ENCODE peak calls at places on chromosomes 13 and 19, in seven cellular contexts. One of them, this sample, is unnamed.

GRCh38 chr13:113350065-113350937 is 13.6 kb downstream of the GRTP1 start:
- DNase-seq in activated CD4-positive, alpha-beta T cell treated with anti-CD3 and anti-CD28 coated beads, Interleukin-2, amount 50 U/mL, for 4 hours: no peak
- DNase-seq in GM19239: no peak
- DNase-seq in NCI-H1092: no peak
- DNase-seq in Right ventricle myocardium superior: no peak
- DNase-seq in right cardiac atrium: no peak
- DNase-seq in AG20443: no peak
- DNase-seq in this sample: no peak

GRCh38 chr19:3766520-3766919 is 4.0 kb downstream of the MRPL54 start:
- DNase-seq in activated CD4-positive, alpha-beta T cell treated with anti-CD3 and anti-CD28 coated beads, Interleukin-2, amount 50 U/mL, for 4 hours: no peak
- DNase-seq in GM19239: no peak
- DNase-seq in NCI-H1092: no peak
- DNase-seq in Right ventricle myocardium superior: no peak
- DNase-seq in right cardiac atrium: peak
- DNase-seq in AG20443: no peak
- DNase-seq in this sample: no peak

GRCh38 chr13:45859682-45860081 is 8.1 kb upstream of the SIAH3 start:
- DNase-seq in activated CD4-positive, alpha-beta T cell treated with anti-CD3 and anti-CD28 coated beads, Interleukin-2, amount 50 U/mL, for 4 hours: no peak
- DNase-seq in GM19239: no peak
- DNase-seq in NCI-H1092: no peak
- DNase-seq in Right ventricle myocardium superior: no peak
- DNase-seq in right cardiac atrium: no peak
- DNase-seq in AG20443: no peak
- DNase-seq in this sample: no peak

GRCh38 chr13:61255035-61255796 is 160.4 kb downstream of the PCDH20 start:
- DNase-seq in activated CD4-positive, alpha-beta T cell treated with anti-CD3 and anti-CD28 coated beads, Interleukin-2, amount 50 U/mL, for 4 hours: no peak
- DNase-seq in GM19239: no peak
- DNase-seq in NCI-H1092: no peak
- DNase-seq in Right ventricle myocardium superior: no peak
- DNase-seq in right cardiac atrium: no peak
- DNase-seq in AG20443: no peak
- DNase-seq in this sample: no peak

GRCh38 chr13:76687467-76687866 is 198.7 kb downstream of the KCTD12 start:
- DNase-seq in activated CD4-positive, alpha-beta T cell treated with anti-CD3 and anti-CD28 coated beads, Interleukin-2, amount 50 U/mL, for 4 hours: no peak
- DNase-seq in GM19239: no peak
- DNase-seq in NCI-H1092: no peak
- DNase-seq in Right ventricle myocardium superior: no peak
- DNase-seq in right cardiac atrium: no peak
- DNase-seq in AG20443: no peak
- DNase-seq in this sample: no peak

GRCh38 chr13:22014469-22014868 is 343.6 kb downstream of the FGF9 start:
- DNase-seq in activated CD4-positive, alpha-beta T cell treated with anti-CD3 and anti-CD28 coated beads, Interleukin-2, amount 50 U/mL, for 4 hours: no peak
- DNase-seq in GM19239: no peak
- DNase-seq in NCI-H1092: no peak
- DNase-seq in Right ventricle myocardium superior: no peak
- DNase-seq in right cardiac atrium: no peak
- DNase-seq in AG20443: peak
- DNase-seq in this sample: no peak

GRCh38 chr13:53068841-53069520 is 40.4 kb downstream of the OLFM4 start:
- DNase-seq in activated CD4-positive, alpha-beta T cell treated with anti-CD3 and anti-CD28 coated beads, Interleukin-2, amount 50 U/mL, for 4 hours: no peak
- DNase-seq in GM19239: no peak
- DNase-seq in NCI-H1092: no peak
- DNase-seq in Right ventricle myocardium superior: no peak
- DNase-seq in right cardiac atrium: no peak
- DNase-seq in AG20443: no peak
- DNase-seq in this sample: no peak

GRCh38 chr13:33016414-33017409 is at the start of gene KL:
- DNase-seq in activated CD4-positive, alpha-beta T cell treated with anti-CD3 and anti-CD28 coated beads, Interleukin-2, amount 50 U/mL, for 4 hours: no peak
- DNase-seq in GM19239: peak
- DNase-seq in NCI-H1092: no peak
- DNase-seq in Right ventricle myocardium superior: peak
- DNase-seq in right cardiac atrium: peak
- DNase-seq in AG20443: peak
- DNase-seq in this sample: no peak

GRCh38 chr19:51386882-51387520 is 773 bp downstream of the LIM2 start:
- DNase-seq in activated CD4-positive, alpha-beta T cell treated with anti-CD3 and anti-CD28 coated beads, Interleukin-2, amount 50 U/mL, for 4 hours: no peak
- DNase-seq in GM19239: no peak
- DNase-seq in NCI-H1092: no peak
- DNase-seq in Right ventricle myocardium superior: no peak
- DNase-seq in right cardiac atrium: no peak
- DNase-seq in AG20443: no peak
- DNase-seq in this sample: no peak

GRCh38 chr13:92640936-92641335 is 585.7 kb upstream of the GPC6 start:
- DNase-seq in activated CD4-positive, alpha-beta T cell treated with anti-CD3 and anti-CD28 coated beads, Interleukin-2, amount 50 U/mL, for 4 hours: no peak
- DNase-seq in GM19239: no peak
- DNase-seq in NCI-H1092: no peak
- DNase-seq in Right ventricle myocardium superior: no peak
- DNase-seq in right cardiac atrium: no peak
- DNase-seq in AG20443: no peak
- DNase-seq in this sample: no peak

GRCh38 chr13:109012115-109012514 is 382.7 kb downstream of the MYO16 start:
- DNase-seq in activated CD4-positive, alpha-beta T cell treated with anti-CD3 and anti-CD28 coated beads, Interleukin-2, amount 50 U/mL, for 4 hours: no peak
- DNase-seq in GM19239: no peak
- DNase-seq in NCI-H1092: no peak
- DNase-seq in Right ventricle myocardium superior: no peak
- DNase-seq in right cardiac atrium: no peak
- DNase-seq in AG20443: no peak
- DNase-seq in this sample: no peak

GRCh38 chr13:46633416-46633815 is 80.4 kb downstream of the LRCH1 start:
- DNase-seq in activated CD4-positive, alpha-beta T cell treated with anti-CD3 and anti-CD28 coated beads, Interleukin-2, amount 50 U/mL, for 4 hours: no peak
- DNase-seq in GM19239: no peak
- DNase-seq in NCI-H1092: no peak
- DNase-seq in Right ventricle myocardium superior: no peak
- DNase-seq in right cardiac atrium: no peak
- DNase-seq in AG20443: peak
- DNase-seq in this sample: peak

GRCh38 chr19:49676136-49676689 is 858 bp upstream of the PRMT1 start:
- DNase-seq in activated CD4-positive, alpha-beta T cell treated with anti-CD3 and anti-CD28 coated beads, Interleukin-2, amount 50 U/mL, for 4 hours: no peak
- DNase-seq in GM19239: no peak
- DNase-seq in NCI-H1092: peak
- DNase-seq in Right ventricle myocardium superior: peak
- DNase-seq in right cardiac atrium: peak
- DNase-seq in AG20443: peak
- DNase-seq in this sample: peak

GRCh38 chr13:113158946-113159345 is 498 bp downstream of the PROZ start:
- DNase-seq in activated CD4-positive, alpha-beta T cell treated with anti-CD3 and anti-CD28 coated beads, Interleukin-2, amount 50 U/mL, for 4 hours: no peak
- DNase-seq in GM19239: no peak
- DNase-seq in NCI-H1092: no peak
- DNase-seq in Right ventricle myocardium superior: no peak
- DNase-seq in right cardiac atrium: no peak
- DNase-seq in AG20443: no peak
- DNase-seq in this sample: no peak

This sample was measured in RCC 7860.